ENCODE peak calls at places on chromosomes 13 and 19, in eight cellular contexts. One of them, this sample, is unnamed.

GRCh38 chr19:34556500-34556899 is 74.9 kb downstream of the WTIP start:
- DNase-seq in testis: peak; percentile 62
- DNase-seq in right cardiac atrium: peak; percentile 52
- DNase-seq in mucosa of descending colon: no peak
- DNase-seq in HCT116: peak; percentile 10
- DNase-seq in H9: peak; percentile 67
- DNase-seq in left lung: no peak
- DNase-seq in upper lobe of left lung: no peak
- DNase-seq in this sample: no peak

GRCh38 chr19:47663435-47663910 is 49.7 kb upstream of the EHD2 start:
- DNase-seq in right cardiac atrium: no peak
- DNase-seq in mucosa of descending colon: no peak
- DNase-seq in testis: no peak
- DNase-seq in HCT116: no peak
- DNase-seq in H9: no peak
- DNase-seq in left lung: no peak
- DNase-seq in upper lobe of left lung: no peak
- DNase-seq in this sample: no peak

GRCh38 chr13:110132178-110132975 is 174.6 kb downstream of the COL4A1 start:
- DNase-seq in mucosa of descending colon: no peak
- DNase-seq in H9: no peak
- DNase-seq in right cardiac atrium: no peak
- DNase-seq in upper lobe of left lung: no peak
- DNase-seq in HCT116: no peak
- DNase-seq in left lung: no peak
- DNase-seq in testis: no peak
- DNase-seq in this sample: no peak

GRCh38 chr13:112145221-112146072 is 78.5 kb downstream of the SOX1 start:
- DNase-seq in upper lobe of left lung: no peak
- DNase-seq in H9: no peak
- DNase-seq in testis: no peak
- DNase-seq in left lung: no peak
- DNase-seq in HCT116: no peak
- DNase-seq in right cardiac atrium: no peak
- DNase-seq in mucosa of descending colon: no peak
- DNase-seq in this sample: no peak

GRCh38 chr13:110953416-110953815 is 38.5 kb upstream of the ANKRD10 start:
- DNase-seq in upper lobe of left lung: peak; percentile 30
- DNase-seq in HCT116: no peak
- DNase-seq in left lung: no peak
- DNase-seq in H9: no peak
- DNase-seq in testis: no peak
- DNase-seq in right cardiac atrium: no peak
- DNase-seq in mucosa of descending colon: no peak
- DNase-seq in this sample: no peak

GRCh38 chr13:20370815-20371421 is 138.8 kb upstream of the GJB6 start:
- DNase-seq in left lung: no peak
- DNase-seq in H9: no peak
- DNase-seq in mucosa of descending colon: no peak
- DNase-seq in testis: no peak
- DNase-seq in right cardiac atrium: no peak
- DNase-seq in HCT116: no peak
- DNase-seq in upper lobe of left lung: no peak
- DNase-seq in this sample: no peak

GRCh38 chr13:98450012-98450411 is 126.9 kb downstream of the STK24 start:
- DNase-seq in right cardiac atrium: no peak
- DNase-seq in upper lobe of left lung: no peak
- DNase-seq in testis: no peak
- DNase-seq in mucosa of descending colon: no peak
- DNase-seq in HCT116: no peak
- DNase-seq in H9: no peak
- DNase-seq in left lung: no peak
- DNase-seq in this sample: no peak

GRCh38 chr13:36431204-36432105 is 840 bp upstream of the CCNA1 start:
- DNase-seq in mucosa of descending colon: peak; percentile 46
- DNase-seq in testis: no peak
- DNase-seq in HCT116: no peak
- DNase-seq in H9: no peak
- DNase-seq in upper lobe of left lung: peak; percentile 89
- DNase-seq in left lung: peak; percentile 84
- DNase-seq in right cardiac atrium: no peak
- DNase-seq in this sample: no peak

GRCh38 chr13:24662195-24663088 is 17.8 kb upstream of the ATP12A start:
- DNase-seq in HCT116: no peak
- DNase-seq in right cardiac atrium: no peak
- DNase-seq in mucosa of descending colon: no peak
- DNase-seq in upper lobe of left lung: no peak
- DNase-seq in left lung: no peak
- DNase-seq in testis: no peak
- DNase-seq in H9: no peak
- DNase-seq in this sample: no peak

GRCh38 chr13:109955598-109955997 is 169.2 kb upstream of the IRS2 start:
- DNase-seq in mucosa of descending colon: no peak
- DNase-seq in left lung: no peak
- DNase-seq in HCT116: no peak
- DNase-seq in testis: peak; percentile 25
- DNase-seq in upper lobe of left lung: no peak
- DNase-seq in right cardiac atrium: no peak
- DNase-seq in H9: no peak
- DNase-seq in this sample: no peak

GRCh38 chr13:41520699-41521630 is 63.6 kb downstream of the RGCC start:
- DNase-seq in left lung: no peak
- DNase-seq in right cardiac atrium: no peak
- DNase-seq in HCT116: no peak
- DNase-seq in H9: no peak
- DNase-seq in upper lobe of left lung: no peak
- DNase-seq in testis: no peak
- DNase-seq in mucosa of descending colon: no peak
- DNase-seq in this sample: no peak

GRCh38 chr13:23180711-23181110 is at the start of gene SGCG:
- DNase-seq in testis: no peak
- DNase-seq in HCT116: no peak
- DNase-seq in right cardiac atrium: no peak
- DNase-seq in upper lobe of left lung: no peak
- DNase-seq in mucosa of descending colon: no peak
- DNase-seq in left lung: no peak
- DNase-seq in H9: no peak
- DNase-seq in this sample: no peak

GRCh38 chr13:77409412-77409811 is 82.5 kb upstream of the MYCBP2 start:
- DNase-seq in left lung: no peak
- DNase-seq in HCT116: no peak
- DNase-seq in right cardiac atrium: no peak
- DNase-seq in testis: no peak
- DNase-seq in upper lobe of left lung: no peak
- DNase-seq in mucosa of descending colon: no peak
- DNase-seq in H9: no peak
- DNase-seq in this sample: no peak

GRCh38 chr13:49967456-49967855 is 29.4 kb upstream of the TRIM13 start:
- DNase-seq in H9: no peak
- DNase-seq in mucosa of descending colon: no peak
- DNase-seq in left lung: no peak
- DNase-seq in right cardiac atrium: no peak
- DNase-seq in upper lobe of left lung: no peak
- DNase-seq in HCT116: no peak
- DNase-seq in testis: no peak
- DNase-seq in this sample: no peak

GRCh38 chr13:31436478-31436877 is 236.7 kb downstream of the B3GLCT start:
- DNase-seq in upper lobe of left lung: no peak
- DNase-seq in left lung: no peak
- DNase-seq in H9: no peak
- DNase-seq in right cardiac atrium: no peak
- DNase-seq in mucosa of descending colon: no peak
- DNase-seq in HCT116: no peak
- DNase-seq in testis: no peak
- DNase-seq in this sample: no peak
- H3K4me1 ChIP-seq in upper lobe of left lung: no peaks in the 10 kb centered on the region
- H3K4me1 ChIP-seq in left lung: no peaks in the 10 kb centered on the region
- H3K4me1 ChIP-seq in H9: no peaks in the 10 kb centered on the region
- H3K4me1 ChIP-seq in right cardiac atrium: no peaks in the 10 kb centered on the region
- H3K4me1 ChIP-seq in mucosa of descending colon: no peaks in the 10 kb centered on the region
- H3K4me1 ChIP-seq in HCT116: no peaks in the 10 kb centered on the region
- H3K4me1 ChIP-seq in testis: no peaks in the 10 kb centered on the region
- H3K4me1 ChIP-seq in this sample: no peaks in the 10 kb centered on the region

DNA sequence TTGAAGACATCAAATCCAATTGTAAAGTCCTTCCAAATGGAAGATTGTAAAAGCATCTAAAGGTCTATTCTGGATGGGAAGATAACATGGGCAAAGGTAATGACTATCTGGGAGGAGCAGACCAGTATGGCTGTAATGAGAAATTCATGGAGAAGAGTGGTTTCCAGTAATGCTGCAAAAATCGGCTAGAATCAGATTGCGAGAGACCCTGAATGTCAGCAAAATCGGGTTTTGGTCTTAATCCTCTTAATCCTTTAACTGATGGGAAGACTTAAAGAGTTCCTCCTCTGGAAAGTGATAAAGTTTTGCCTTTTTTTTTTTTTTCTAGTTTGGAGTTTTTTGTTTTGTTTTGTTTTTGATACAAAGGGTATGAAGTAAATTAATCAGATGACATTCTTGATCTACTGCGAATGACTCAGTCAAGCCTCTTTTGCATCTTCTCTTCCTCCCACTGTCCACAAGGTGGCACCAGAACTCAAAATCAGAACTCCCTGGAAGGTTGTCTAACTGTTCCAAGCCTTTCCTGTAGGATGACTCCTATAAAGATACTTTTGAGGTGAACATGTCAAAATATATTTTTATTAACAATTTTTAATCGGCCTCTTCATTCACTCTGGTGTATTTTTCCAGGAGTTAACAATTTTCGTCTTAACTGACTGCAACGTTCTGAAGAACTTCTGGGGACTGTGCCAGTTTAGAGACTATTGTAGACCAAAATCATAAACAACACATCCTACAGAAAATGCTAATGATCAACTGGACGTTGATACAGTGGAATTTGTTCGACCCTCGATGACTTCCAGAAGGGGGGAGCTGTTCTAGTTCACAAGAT is 213.3 kb upstream of the MIR17HG start:
- DNase-seq in left lung: no peak
- DNase-seq in HCT116: peak; percentile 45
- DNase-seq in testis: peak; percentile 63
- DNase-seq in mucosa of descending colon: no peak
- DNase-seq in upper lobe of left lung: no peak
- DNase-seq in H9: peak; percentile 53
- DNase-seq in right cardiac atrium: no peak
- DNase-seq in this sample: no peak
- H3K4me1 ChIP-seq in left lung: no peaks in the 10 kb centered on the region
- H3K4me1 ChIP-seq in HCT116: no peaks in the 10 kb centered on the region
- H3K4me1 ChIP-seq in testis: no peaks in the 10 kb centered on the region
- H3K4me1 ChIP-seq in mucosa of descending colon: no peaks in the 10 kb centered on the region
- H3K4me1 ChIP-seq in upper lobe of left lung: no peaks in the 10 kb centered on the region
- H3K4me1 ChIP-seq in H9: no peaks in the 10 kb centered on the region
- H3K4me1 ChIP-seq in right cardiac atrium: no peaks in the 10 kb centered on the region
- H3K4me1 ChIP-seq in this sample: no peaks in the 10 kb centered on the region

GRCh38 chr19:7470540-7471305 is 18.1 kb downstream of the PEX11G start:
- DNase-seq in right cardiac atrium: no peak
- DNase-seq in mucosa of descending colon: no peak
- DNase-seq in testis: no peak
- DNase-seq in left lung: no peak
- DNase-seq in HCT116: no peak
- DNase-seq in upper lobe of left lung: no peak
- DNase-seq in H9: no peak
- DNase-seq in this sample: no peak
- H3K4me1 ChIP-seq in right cardiac atrium: no peaks in the 10 kb centered on the region
- H3K4me1 ChIP-seq in mucosa of descending colon: no peaks in the 10 kb centered on the region
- H3K4me1 ChIP-seq in testis: no peaks in the 10 kb centered on the region
- H3K4me1 ChIP-seq in left lung: peaks cover 14% of the 10 kb centered on the region
- H3K4me1 ChIP-seq in HCT116: no peaks in the 10 kb centered on the region
- H3K4me1 ChIP-seq in upper lobe of left lung: no peaks in the 10 kb centered on the region
- H3K4me1 ChIP-seq in H9: no peaks in the 10 kb centered on the region
- H3K4me1 ChIP-seq in this sample: no peaks in the 10 kb centered on the region

GRCh38 chr19:10555613-10555979 is 10.2 kb downstream of the KRI1 start:
- DNase-seq in testis: no peak
- DNase-seq in mucosa of descending colon: no peak
- DNase-seq in upper lobe of left lung: no peak
- DNase-seq in right cardiac atrium: no peak
- DNase-seq in HCT116: no peak
- DNase-seq in H9: no peak
- DNase-seq in left lung: no peak
- DNase-seq in this sample: no peak
- H3K4me1 ChIP-seq in testis: no peaks in the 10 kb centered on the region
- H3K4me1 ChIP-seq in mucosa of descending colon: peaks cover 12% of the 10 kb centered on the region
- H3K4me1 ChIP-seq in upper lobe of left lung: no peaks in the 10 kb centered on the region
- H3K4me1 ChIP-seq in right cardiac atrium: no peaks in the 10 kb centered on the region
- H3K4me1 ChIP-seq in HCT116: no peaks in the 10 kb centered on the region
- H3K4me1 ChIP-seq in H9: no peaks in the 10 kb centered on the region
- H3K4me1 ChIP-seq in left lung: peaks cover 6% of the 10 kb centered on the region
- H3K4me1 ChIP-seq in this sample: no peaks in the 10 kb centered on the region

GRCh38 chr19:1288528-1289394 is 3.1 kb downstream of the EFNA2 start:
- DNase-seq in mucosa of descending colon: no peak
- DNase-seq in right cardiac atrium: no peak
- DNase-seq in HCT116: no peak
- DNase-seq in testis: no peak
- DNase-seq in left lung: peak; percentile 75
- DNase-seq in H9: no peak
- DNase-seq in upper lobe of left lung: peak; percentile 80
- DNase-seq in this sample: no peak
- H3K4me1 ChIP-seq in mucosa of descending colon: peaks cover 49% of the 10 kb centered on the region
- H3K4me1 ChIP-seq in right cardiac atrium: no peaks in the 10 kb centered on the region
- H3K4me1 ChIP-seq in HCT116: peaks cover 37% of the 10 kb centered on the region
- H3K4me1 ChIP-seq in testis: peaks cover 9% of the 10 kb centered on the region
- H3K4me1 ChIP-seq in left lung: no peaks in the 10 kb centered on the region
- H3K4me1 ChIP-seq in H9: no peaks in the 10 kb centered on the region
- H3K4me1 ChIP-seq in upper lobe of left lung: peaks cover 5% of the 10 kb centered on the region
- H3K4me1 ChIP-seq in this sample: peaks cover 12% of the 10 kb centered on the region